ENCODE peak calls at places on chromosomes 6 and 20, in ten cellular contexts. E, N, W, M, A, U, Y, P, H and Z are unnamed samples.

GRCh38 chr6:32488085-32488484 is 42.0 kb downstream of the HLA-DRB5 start:
- DNase-seq in E (no peak), N (no peak), W (no peak), M (no peak), A (no peak), U (no peak), Y (no peak), P (no peak), H (no peak), Z (no peak)

GRCh38 chr6:110618591-110619267 is 142.3 kb upstream of the SLC22A16 start:
- DNase-seq in E (no peak), N (peak; percentile 29), W (no peak), M (no peak), A (no peak), U (no peak), Y (no peak), P (no peak), H (no peak), Z (no peak)

GRCh38 chr6:136525586-136526195 is 24.5 kb downstream of the MAP7 start:
- DNase-seq in E (peak; percentile 7), N (peak; percentile 62), W (peak; percentile 18), M (no peak), A (peak; percentile 12), U (no peak), Y (no peak), P (no peak), H (no peak), Z (no peak)

GRCh38 chr20:37361336-37361735 is 15.4 kb downstream of the SRC start:
- DNase-seq in E (no peak), N (no peak), W (no peak), M (no peak), A (no peak), U (no peak), Y (peak; percentile 16), P (no peak), H (no peak), Z (no peak)

GRCh38 chr6:159935065-159935464 is 33.8 kb upstream of the IGF2R start:
- DNase-seq in E (no peak), N (peak; percentile 24), W (no peak), M (no peak), A (no peak), U (no peak), Y (no peak), P (no peak), H (no peak), Z (no peak)

GRCh38 chr6:88586371-88587157 is 376.9 kb downstream of the RNGTT start:
- DNase-seq in E (peak; percentile 10), N (no peak), W (peak; percentile 5), M (no peak), A (no peak), U (no peak), Y (no peak), P (no peak), H (no peak), Z (no peak)

GRCh38 chr20:51034461-51034860 is 11.6 kb upstream of the KCNG1 start:
- DNase-seq in E (no peak), N (no peak), W (no peak), M (no peak), A (no peak), U (no peak), Y (no peak), P (no peak), H (no peak), Z (no peak)

GRCh38 chr20:36606171-36607116 is 865 bp downstream of the RAB5IF start:
- DNase-seq in E (peak; percentile 10), N (peak; percentile 59), W (peak; percentile 32), M (no peak), A (no peak), U (no peak), Y (no peak), P (no peak), H (no peak), Z (no peak)

GRCh38 chr6:6806793-6807518 is 218.4 kb downstream of the LY86 start:
- DNase-seq in E (no peak), N (peak; percentile 56), W (no peak), M (no peak), A (no peak), U (no peak), Y (no peak), P (peak; percentile 80), H (no peak), Z (no peak)

GRCh38 chr6:149888659-149889058 is 9.3 kb downstream of the RAET1E start:
- DNase-seq in E (peak; percentile 72), N (peak; percentile 94), W (no peak), M (no peak), A (no peak), U (no peak), Y (peak; percentile 2), P (no peak), H (no peak), Z (peak; percentile 52)

GRCh38 chr20:38178065-38178471 is 13.0 kb upstream of the TGM2 start:
- DNase-seq in E (no peak), N (no peak), W (no peak), M (no peak), A (no peak), U (no peak), Y (peak; percentile 1), P (no peak), H (no peak), Z (no peak)

GRCh38 chr6:163460307-163460782 is 45.8 kb downstream of the QKI start:
- DNase-seq in E (peak; percentile 18), N (peak; percentile 29), W (peak; percentile 51), M (no peak), A (no peak), U (no peak), Y (peak; percentile 30), P (no peak), H (no peak), Z (peak; percentile 24)

GRCh38 chr6:161080263-161080970 is 88.8 kb downstream of the MAP3K4 start:
- DNase-seq in E (no peak), N (no peak), W (no peak), M (no peak), A (no peak), U (no peak), Y (no peak), P (no peak), H (no peak), Z (no peak)

GRCh38 chr6:46510656-46511055 is 19.4 kb upstream of the RCAN2 start:
- DNase-seq in E (peak; percentile 72), N (no peak), W (peak; percentile 55), M (no peak), A (no peak), U (no peak), Y (no peak), P (no peak), H (peak; percentile 57), Z (peak; percentile 33)